ENCODE peak calls at places on chromosomes 13 and 19, in ten cellular contexts. L, V, G, M, Y, S, K, B, E and I are unnamed samples.

GRCh38 chr13:98839826-98840769 is 87.6 kb upstream of the SLC15A1 start:
- DNase-seq in L (peak), V (peak), G (no peak), M (no peak), Y (peak), S (no peak), K (peak), B (peak), E (peak), I (peak)

GRCh38 chr19:3459322-3459881 is 20.9 kb downstream of the SMIM24 start:
- DNase-seq in L (peak), V (no peak), G (peak), M (no peak), Y (peak), S (no peak), K (no peak), B (no peak), E (peak), I (no peak)

GRCh38 chr19:33684550-33685303 is 63.0 kb downstream of the CHST8 start:
- DNase-seq in L (no peak), V (no peak), G (no peak), M (no peak), Y (no peak), S (peak), K (peak), B (no peak), E (no peak), I (no peak)

GRCh38 chr13:28568286-28568685 is 73.4 kb upstream of the FLT1 start:
- DNase-seq in L (no peak), V (no peak), G (peak), M (no peak), Y (peak), S (no peak), K (no peak), B (no peak), E (no peak), I (no peak)

GRCh38 chr19:13918726-13919411 is 12.9 kb downstream of the CC2D1A start:
- DNase-seq in L (no peak), V (no peak), G (no peak), M (no peak), Y (no peak), S (no peak), K (no peak), B (no peak), E (no peak), I (no peak)

GRCh38 chr13:40063743-40064142 is 408.3 kb downstream of the COG6 start:
- DNase-seq in L (no peak), V (no peak), G (no peak), M (no peak), Y (no peak), S (no peak), K (no peak), B (no peak), E (no peak), I (no peak)

GRCh38 chr13:32650705-32651311 is 64.6 kb downstream of the PDS5B start:
- DNase-seq in L (peak), V (peak), G (no peak), M (peak), Y (peak), S (no peak), K (peak), B (peak), E (peak), I (peak)

GRCh38 chr19:40763963-40764362 is 11.4 kb upstream of the MIA start:
- DNase-seq in L (no peak), V (no peak), G (no peak), M (no peak), Y (no peak), S (no peak), K (no peak), B (no peak), E (no peak), I (no peak)

GRCh38 chr19:1568320-1569019 is at the start of gene MEX3D:
- DNase-seq in L (no peak), V (peak), G (no peak), M (peak), Y (peak), S (peak), K (peak), B (peak), E (peak), I (peak)

GRCh38 chr19:42488783-42489521 is 39.3 kb downstream of the CEACAM1 start:
- DNase-seq in L (no peak), V (peak), G (no peak), M (no peak), Y (no peak), S (no peak), K (no peak), B (no peak), E (no peak), I (no peak)

GRCh38 chr19:58510084-58510862 is 1.5 kb downstream of the SLC27A5 start:
- DNase-seq in L (no peak), V (no peak), G (no peak), M (no peak), Y (no peak), S (no peak), K (no peak), B (no peak), E (no peak), I (no peak)

GRCh38 chr13:76271728-76272232 is 614.4 kb downstream of the KCTD12 start:
- DNase-seq in L (no peak), V (no peak), G (no peak), M (no peak), Y (no peak), S (no peak), K (no peak), B (no peak), E (no peak), I (no peak)

GRCh38 chr19:55253842-55254624 is 4.8 kb downstream of the PPP6R1 start:
- DNase-seq in L (no peak), V (no peak), G (no peak), M (peak), Y (no peak), S (no peak), K (no peak), B (peak), E (no peak), I (no peak)

GRCh38 chr19:6694147-6694815 is 24.3 kb upstream of the TNFSF14 start:
- DNase-seq in L (no peak), V (no peak), G (no peak), M (no peak), Y (no peak), S (no peak), K (no peak), B (no peak), E (no peak), I (no peak)